ENCODE peak calls at places on chromosomes 4 and X, in ten cellular contexts. D, W, B, I, N, A, F, T, J and Q are unnamed samples.

GRCh38 chr4:186472948-186473347 is 82.4 kb downstream of the MTNR1A start:
- DNase-seq in D (no peak), J (no peak), N (peak; percentile 32), T (no peak), I (no peak), B (peak; percentile 1), A (peak; percentile 52), W (no peak), F (peak; percentile 39), Q (peak; percentile 57)

GRCh38 chrX:133399411-133399810 is 15.9 kb downstream of the GPC4 start:
- DNase-seq in D (no peak), J (no peak), I (no peak), N (no peak), T (no peak), F (no peak), B (no peak), W (no peak), A (no peak), Q (peak; percentile 52)

GRCh38 chr4:102586644-102587021 is 85.5 kb downstream of the NFKB1 start:
- DNase-seq in N (no peak), W (no peak), J (no peak), A (no peak), F (no peak), D (peak; percentile 35), I (no peak), B (no peak), T (no peak), Q (no peak)

GRCh38 chr4:168560184-168560834 is 63.5 kb downstream of the PALLD start:
- DNase-seq in D (no peak), J (peak; percentile 59), N (no peak), W (no peak), B (peak; percentile 4), A (peak; percentile 78), F (no peak), T (no peak), I (no peak), Q (no peak)

GRCh38 chr4:79233820-79234219 is 92.0 kb downstream of the NAA11 start:
- DNase-seq in D (no peak), W (no peak), T (no peak), A (no peak), N (no peak), J (no peak), I (no peak), B (no peak), F (no peak), Q (no peak)

GRCh38 chr4:88021824-88022223 is 14.4 kb downstream of the PKD2 start:
- DNase-seq in J (no peak), T (no peak), B (no peak), W (no peak), I (peak; percentile 37), N (no peak), D (no peak), F (no peak), A (no peak), Q (no peak)

GRCh38 chr4:138707746-138708145 is 307.8 kb upstream of the NOCT start:
- DNase-seq in W (no peak), F (no peak), N (no peak), T (no peak), A (no peak), D (no peak), I (no peak), J (no peak), B (no peak), Q (no peak)

GRCh38 chrX:53678667-53679066 is 7.9 kb downstream of the HUWE1 start:
- DNase-seq in W (no peak), I (peak; percentile 2), A (peak; percentile 19), T (no peak), J (no peak), B (no peak), D (no peak), N (no peak), F (no peak), Q (no peak)

GRCh38 chrX:23902419-23902818 is 5.3 kb downstream of the APOO start:
- DNase-seq in A (peak; percentile 68), J (peak; percentile 31), D (no peak), I (peak; percentile 29), W (peak; percentile 65), B (peak; percentile 5), N (no peak), T (no peak), F (peak; percentile 22), Q (no peak)

GRCh38 chr4:150078041-150078995 is at the start of gene DCLK2:
- DNase-seq in W (peak; percentile 76), D (no peak), N (peak; percentile 57), J (peak; percentile 58), I (peak; percentile 28), B (peak; percentile 83), A (peak; percentile 36), F (peak; percentile 46), T (no peak), Q (peak; percentile 86)

GRCh38 chrX:150361070-150361776 is 1.9 kb upstream of the MAMLD1 start:
- DNase-seq in B (no peak), F (no peak), W (no peak), N (peak; percentile 20), J (no peak), T (no peak), D (no peak), I (no peak), A (peak; percentile 20), Q (peak; percentile 77)

GRCh38 chrX:71540801-71541545 is 8.1 kb downstream of the OGT start:
- DNase-seq in A (peak; percentile 36), D (no peak), I (peak; percentile 92), N (no peak), T (no peak), W (no peak), F (no peak), B (no peak), J (no peak), Q (no peak)

GRCh38 chrX:21778236-21778635 is 20.3 kb upstream of the SMPX start:
- DNase-seq in A (no peak), D (no peak), W (no peak), I (no peak), B (no peak), N (no peak), F (no peak), J (no peak), T (no peak), Q (no peak)

GRCh38 chrX:153920546-153920945 is 5.5 kb downstream of the ARHGAP4 start:
- DNase-seq in J (no peak), B (no peak), F (no peak), I (no peak), N (no peak), W (no peak), A (no peak), T (no peak), D (no peak), Q (peak; percentile 22)

GRCh38 chr4:143084566-143084965 is 100.2 kb upstream of the USP38 start:
- DNase-seq in W (no peak), A (no peak), D (no peak), N (no peak), F (no peak), T (no peak), I (no peak), B (no peak), J (no peak), Q (peak; percentile 39)

GRCh38 chrX:136214551-136214950 is 36.6 kb downstream of the MAP7D3 start:
- DNase-seq in D (no peak), F (peak; percentile 7), N (no peak), I (no peak), W (no peak), T (no peak), A (peak; percentile 41), B (no peak), J (no peak), Q (no peak)

GRCh38 chrX:115560211-115560977 is 580 bp upstream of the PLS3 start:
- DNase-seq in W (peak; percentile 10), B (no peak), I (no peak), T (no peak), D (no peak), F (peak; percentile 67), J (no peak), N (no peak), A (peak; percentile 85), Q (no peak)

GRCh38 chr4:111633663-111634266 is 511.5 kb upstream of the FAM241A start:
- DNase-seq in I (peak; percentile 13), B (peak; percentile 40), W (no peak), A (no peak), D (no peak), J (no peak), T (no peak), N (no peak), F (no peak), Q (no peak)

GRCh38 chrX:77440310-77440709 is 6.9 kb upstream of the FGF16 start:
- DNase-seq in I (no peak), B (no peak), W (no peak), F (no peak), T (no peak), D (no peak), N (no peak), A (no peak), J (no peak), Q (no peak)

GRCh38 chr4:17276821-17277220 is 235.1 kb downstream of the QDPR start:
- DNase-seq in A (no peak), N (no peak), T (no peak), B (no peak), I (peak; percentile 20), W (peak; percentile 18), J (no peak), D (no peak), F (no peak), Q (no peak)

GRCh38 chr4:183098723-183099536 is at the start of gene WWC2:
- DNase-seq in F (peak; percentile 87), D (peak; percentile 60), A (peak; percentile 93), I (peak; percentile 73), B (peak; percentile 62), W (peak; percentile 78), J (no peak), T (peak; percentile 10), N (peak; percentile 96), Q (peak; percentile 98)

GRCh38 chr4:8221476-8221875 is 22.4 kb downstream of the SH3TC1 start:
- DNase-seq in A (no peak), W (peak; percentile 65), N (no peak), F (no peak), T (no peak), J (no peak), I (peak; percentile 100), B (no peak), D (peak; percentile 59), Q (no peak)

GRCh38 chrX:101462892-101463291 is 22.4 kb upstream of the ARMCX4 start:
- DNase-seq in B (peak; percentile 37), A (peak; percentile 41), F (peak; percentile 11), J (no peak), N (no peak), I (no peak), D (no peak), W (no peak), T (no peak), Q (no peak)

GRCh38 chr4:14218641-14219040 is 591.1 kb upstream of the BOD1L1 start:
- DNase-seq in F (no peak), T (no peak), N (no peak), A (peak; percentile 56), D (no peak), B (peak; percentile 66), J (no peak), I (no peak), W (peak; percentile 88), Q (no peak)

GRCh38 chr4:108636246-108636645 is 14.2 kb upstream of the OSTC start:
- DNase-seq in B (no peak), T (no peak), N (no peak), I (no peak), A (no peak), J (no peak), W (no peak), F (no peak), D (no peak), Q (no peak)

GRCh38 chr4:66923081-66923865 is 622.0 kb downstream of the CENPC start:
- DNase-seq in J (no peak), F (no peak), D (no peak), T (no peak), A (no peak), N (no peak), W (no peak), B (no peak), I (no peak), Q (no peak)

GRCh38 chrX:107672955-107673378 is 44.7 kb downstream of the PRPS1 start:
- DNase-seq in J (peak; percentile 40), F (peak; percentile 47), T (peak; percentile 79), B (peak; percentile 8), A (peak; percentile 80), D (peak; percentile 88), W (no peak), I (peak; percentile 33), N (peak; percentile 54), Q (peak; percentile 87)

GRCh38 chr4:118712872-118713271 is 27.7 kb downstream of the METTL14 start:
- DNase-seq in J (no peak), A (no peak), N (no peak), D (no peak), B (no peak), I (no peak), F (no peak), T (no peak), W (no peak), Q (no peak)